ENCODE peak calls at places on chromosomes 3 and 15, in eight cellular contexts. V is Calu3, I is lower lobe of right lung, A is BJ, R is psoas muscle, G is cardiac fibroblast, C is brain microvascular endothelial cell, D is epithelial cell of proximal tubule. E is an unnamed sample.

GRCh38 chr15:36899696-36900095 is 200.7 kb downstream of the MEIS2 start:
- DNase-seq in I (no peak), D (no peak), G (no peak), V (no peak), A (no peak), C (no peak), R (no peak), E (no peak)

GRCh38 chr3:55668359-55668758 is 181.3 kb upstream of the WNT5A start:
- DNase-seq in A (no peak), I (no peak), C (peak), V (no peak), R (no peak), D (no peak), G (peak), E (no peak)

GRCh38 chr15:50996641-50997040 is 88.2 kb downstream of the AP4E1 start:
- DNase-seq in A (peak), I (no peak), D (no peak), V (no peak), G (peak), C (no peak), R (no peak), E (peak)

GRCh38 chr15:49131403-49131802 is 24.0 kb downstream of the COPS2 start:
- DNase-seq in G (no peak), A (no peak), R (no peak), I (no peak), V (no peak), C (no peak), D (no peak), E (no peak)

GRCh38 chr15:52496776-52497470 is 31.8 kb downstream of the MYO5A start:
- DNase-seq in G (peak), A (peak), R (no peak), I (no peak), D (peak), C (peak), V (peak), E (peak)

GRCh38 chr3:4394048-4394447 is 73.0 kb downstream of the SUMF1 start:
- DNase-seq in G (peak), C (peak), D (no peak), I (no peak), A (no peak), R (no peak), V (no peak), E (no peak)

GRCh38 chr3:127589600-127590281 is 792 bp downstream of the TPRA1 start:
- DNase-seq in V (peak), G (peak), R (peak), D (no peak), A (no peak), I (peak), C (no peak), E (no peak)

GRCh38 chr15:81339851-81340250 is 15.9 kb upstream of the STARD5 start:
- DNase-seq in C (no peak), I (no peak), V (no peak), A (no peak), G (no peak), R (no peak), D (no peak), E (no peak)

GRCh38 chr3:70736009-70736408 is 423.6 kb upstream of the MDFIC2 start:
- DNase-seq in A (no peak), C (no peak), I (no peak), D (no peak), G (peak), R (no peak), V (no peak), E (no peak)

GRCh38 chr15:52661909-52662308 is 17.3 kb downstream of the ATOSA start:
- DNase-seq in R (no peak), G (no peak), D (no peak), V (no peak), A (no peak), C (no peak), I (no peak), E (no peak)

GRCh38 chr15:63288778-63289378 is 11.5 kb downstream of the APH1B start:
- DNase-seq in D (no peak), I (no peak), V (peak), C (no peak), R (no peak), A (peak), G (peak), E (peak)

GRCh38 chr3:65963787-65964707 is 74.7 kb downstream of the MAGI1 start:
- DNase-seq in G (peak), R (no peak), V (peak), D (peak), I (no peak), A (peak), C (peak), E (peak)

GRCh38 chr3:133608405-133608804 is 34.9 kb downstream of the CDV3 start:
- DNase-seq in G (no peak), A (no peak), R (no peak), I (no peak), C (no peak), D (no peak), V (no peak), E (no peak)

GRCh38 chr15:79311901-79312553 is 1.1 kb downstream of the TMED3 start:
- DNase-seq in G (no peak), I (no peak), D (no peak), A (no peak), R (no peak), V (peak), C (no peak), E (no peak)

GRCh38 chr15:66097151-66098018 is 156.2 kb downstream of the MEGF11 start:
- DNase-seq in G (no peak), C (no peak), I (no peak), D (no peak), A (no peak), V (no peak), R (no peak), E (no peak)

GRCh38 chr15:68497206-68497910 is 65.4 kb upstream of the ITGA11 start:
- DNase-seq in V (no peak), C (no peak), A (no peak), I (no peak), G (no peak), R (no peak), D (no peak), E (no peak)

GRCh38 chr3:180563411-180563810 is 38.6 kb upstream of the TTC14 start:
- DNase-seq in C (no peak), I (no peak), V (no peak), A (no peak), R (no peak), G (no peak), D (no peak), E (no peak)

GRCh38 chr15:75620043-75620775 is 5.3 kb downstream of the SNUPN start:
- DNase-seq in I (no peak), C (peak), A (no peak), R (no peak), V (no peak), D (no peak), G (peak), E (peak)

GRCh38 chr3:45083023-45083422 is 56.9 kb downstream of the CLEC3B start:
- DNase-seq in D (no peak), A (no peak), R (no peak), V (no peak), G (no peak), I (no peak), C (no peak), E (no peak)

GRCh38 chr3:158839966-158840365 is 38.1 kb downstream of the MFSD1 start:
- DNase-seq in D (no peak), R (no peak), G (no peak), C (no peak), V (no peak), I (no peak), A (no peak), E (no peak)

GRCh38 chr3:4030567-4030966 is 231.3 kb downstream of the LRRN1 start:
- DNase-seq in G (no peak), V (no peak), D (no peak), I (no peak), A (no peak), R (no peak), C (no peak), E (no peak)

GRCh38 chr3:35723480-35724097 is 84.3 kb downstream of the ARPP21 start:
- DNase-seq in I (no peak), C (no peak), V (no peak), A (no peak), G (no peak), D (no peak), R (no peak), E (no peak)

GRCh38 chr3:143486611-143487010 is 361.7 kb downstream of the SLC9A9 start:
- DNase-seq in V (no peak), R (no peak), D (no peak), A (no peak), I (no peak), G (no peak), C (no peak), E (no peak)

GRCh38 chr3:130779031-130779430 is 32.4 kb upstream of the PIK3R4 start:
- DNase-seq in G (no peak), I (no peak), V (no peak), D (no peak), A (no peak), R (no peak), C (no peak), E (no peak)

GRCh38 chr15:69468241-69469121 is 15.9 kb downstream of the RPLP1 start:
- DNase-seq in A (no peak), C (peak), D (peak), V (peak), R (no peak), I (peak), G (peak), E (peak)

GRCh38 chr3:73624363-73625123 is at the start of gene PDZRN3:
- DNase-seq in V (no peak), G (peak), D (no peak), R (peak), A (no peak), I (peak), C (peak), E (peak)

GRCh38 chr15:82742134-82742533 is 32.5 kb upstream of the AP3B2 start:
- DNase-seq in V (no peak), G (no peak), C (no peak), R (no peak), D (no peak), I (no peak), A (no peak), E (no peak)

GRCh38 chr15:84653910-84654688 is at the start of gene WDR73:
- DNase-seq in G (peak), I (peak), C (peak), D (no peak), A (no peak), V (peak), R (peak), E (peak)

DNA sequence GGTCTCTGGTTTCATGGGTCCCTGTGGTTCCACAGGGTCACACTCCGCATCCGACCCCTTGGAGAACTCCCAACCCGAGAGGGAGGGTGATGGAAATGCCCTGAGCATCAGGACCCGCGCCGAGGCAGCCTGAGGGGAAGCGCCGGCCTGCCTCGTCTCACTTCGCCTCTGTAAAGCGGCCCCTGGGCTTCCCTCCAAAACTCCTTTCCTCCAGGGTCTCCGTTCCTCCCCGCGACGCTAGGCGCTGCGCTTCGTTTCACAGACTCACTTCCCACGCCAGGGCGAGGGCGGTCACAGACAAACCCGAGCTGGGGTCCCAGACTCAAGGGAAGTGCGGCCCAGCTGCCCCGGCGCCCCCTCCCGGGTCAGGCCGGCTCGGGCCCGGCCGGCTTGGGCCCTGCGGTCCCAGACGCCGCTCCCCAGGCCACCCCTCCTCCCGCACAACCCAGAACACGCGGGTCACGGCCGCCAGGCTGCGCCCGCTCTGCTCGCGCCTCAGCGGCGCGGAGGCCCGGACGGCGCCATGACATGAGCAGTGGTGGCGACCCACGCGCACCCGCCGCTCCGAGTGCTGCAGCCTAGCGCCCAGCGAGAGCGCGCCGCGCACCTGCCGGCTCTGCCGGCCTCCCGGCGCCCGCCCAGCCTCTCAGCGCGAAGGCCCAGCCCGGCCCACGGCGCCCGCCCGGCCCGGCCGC is 619 bp downstream of the NUP210 start:
- DNase-seq in C (no peak), A (no peak), R (peak), G (no peak), I (peak), V (peak), D (no peak), E (no peak)
- TF ChIP-seq CTCF in C (no peak), A (no peak), R (peak), G (no peak), I (no peak), V (no peak), D (peak), E (peak)

GRCh38 chr3:183825380-183826161 is at the start of gene MAP6D1:
- DNase-seq in G (peak), D (no peak), R (peak), C (peak), V (peak), I (no peak), A (no peak), E (peak)
- TF ChIP-seq CTCF in G (peak), D (peak), R (peak), C (peak), V (peak), I (peak), A (peak), E (peak)

GRCh38 chr15:25675396-25675795 is 187.7 kb downstream of the ATP10A start:
- DNase-seq in I (no peak), G (no peak), A (no peak), D (no peak), C (no peak), R (no peak), V (no peak), E (no peak)
- TF ChIP-seq CTCF in I (no peak), G (no peak), A (no peak), D (no peak), C (no peak), R (no peak), V (no peak), E (no peak)

DNA sequence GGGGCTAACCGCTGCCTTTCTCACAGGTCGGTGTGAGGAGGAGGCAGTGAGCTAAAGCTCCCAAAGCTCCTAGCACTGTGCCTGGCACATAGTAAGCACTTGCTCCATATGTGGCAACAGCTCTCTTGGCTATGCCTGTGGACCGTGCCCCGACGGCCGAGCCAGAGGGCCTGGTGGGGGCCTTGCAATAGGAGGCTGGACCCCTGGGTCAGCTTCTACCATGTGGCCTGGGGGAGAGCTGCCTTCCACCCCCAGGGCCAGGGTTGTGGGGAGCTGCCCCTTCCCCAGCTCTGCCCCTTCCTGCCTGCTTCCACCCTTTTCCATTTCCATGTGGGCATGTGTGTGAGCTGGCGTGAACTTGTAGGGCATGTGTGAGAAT is 16.9 kb upstream of the GNAT1 start:
- DNase-seq in R (no peak), D (no peak), G (no peak), I (no peak), V (no peak), C (no peak), A (no peak), E (no peak)
- TF ChIP-seq CTCF in R (no peak), D (no peak), G (no peak), I (no peak), V (no peak), C (no peak), A (no peak), E (no peak)

GRCh38 chr3:13538520-13539284 is 10.2 kb upstream of the FBLN2 start:
- DNase-seq in V (no peak), I (no peak), G (no peak), D (no peak), C (no peak), R (no peak), A (no peak), E (no peak)
- TF ChIP-seq CTCF in V (no peak), I (no peak), G (no peak), D (no peak), C (no peak), R (no peak), A (no peak), E (peak)

GRCh38 chr3:185455860-185456259 is 43.0 kb downstream of the TMEM41A start:
- DNase-seq in C (no peak), R (no peak), D (no peak), V (no peak), I (no peak), G (no peak), A (no peak), E (no peak)
- TF ChIP-seq CTCF in C (peak), R (no peak), D (peak), V (no peak), I (peak), G (peak), A (no peak), E (no peak)